ENCODE peak calls at places on chromosomes 3 and 15, in ten cellular contexts. Y is C1 segment of cervical spinal cord; V is ACHN; Q is GM13977; A is AG08396; Z is naive thymus-derived CD4-positive, alpha-beta T cell; H is choroid plexus epithelial cell; P is iPS DF 6.9; S is iPS DF 19.7; F is NCI-H1092 treated with DMSO at 0.1 percent for 48 hours. T is an unnamed sample.

GRCh38 chr15:48875241-48875640 is 2.7 kb upstream of the EID1 start:
- DNase-seq in Y (no peak), V (no peak), Q (no peak), A (no peak), Z (no peak), H (no peak), P (no peak), S (no peak), F (no peak), T (no peak)

GRCh38 chr15:51097553-51098330 is 3.0 kb upstream of the TNFAIP8L3 start:
- DNase-seq in Y (no peak), V (no peak), Q (no peak), A (peak), Z (no peak), H (peak), P (no peak), S (no peak), F (no peak), T (no peak)

GRCh38 chr3:89332311-89333159 is 225.1 kb downstream of the EPHA3 start:
- DNase-seq in Y (no peak), V (no peak), Q (no peak), A (no peak), Z (no peak), H (no peak), P (peak), S (peak), F (no peak), T (no peak)

GRCh38 chr3:11698326-11699082 is 54.8 kb upstream of the VGLL4 start:
- DNase-seq in Y (no peak), V (no peak), Q (no peak), A (no peak), Z (no peak), H (peak), P (no peak), S (no peak), F (no peak), T (no peak)

GRCh38 chr15:44738340-44738984 is 2.1 kb downstream of the TRIM69 start:
- DNase-seq in Y (no peak), V (peak), Q (peak), A (peak), Z (peak), H (peak), P (no peak), S (no peak), F (peak), T (peak)

GRCh38 chr15:70726753-70727152 is 36.6 kb downstream of the UACA start:
- DNase-seq in Y (no peak), V (peak), Q (no peak), A (peak), Z (no peak), H (peak), P (no peak), S (no peak), F (no peak), T (no peak)

GRCh38 chr3:40137586-40138295 is 171.8 kb upstream of the EIF1B start:
- DNase-seq in Y (no peak), V (no peak), Q (no peak), A (peak), Z (no peak), H (no peak), P (no peak), S (no peak), F (no peak), T (no peak)

GRCh38 chr3:16447156-16447555 is 66.3 kb downstream of the RFTN1 start:
- DNase-seq in Y (no peak), V (no peak), Q (no peak), A (no peak), Z (no peak), H (no peak), P (no peak), S (no peak), F (no peak), T (no peak)

GRCh38 chr3:40086890-40087884 is 222.3 kb upstream of the EIF1B start:
- DNase-seq in Y (no peak), V (no peak), Q (no peak), A (no peak), Z (no peak), H (peak), P (no peak), S (no peak), F (peak), T (no peak)

GRCh38 chr3:100609305-100609704 is at the start of gene ADGRG7:
- DNase-seq in Y (no peak), V (no peak), Q (no peak), A (no peak), Z (no peak), H (no peak), P (no peak), S (no peak), F (no peak), T (no peak)

GRCh38 chr3:136988651-136989050 is 30.9 kb downstream of the IL20RB start:
- DNase-seq in Y (no peak), V (no peak), Q (no peak), A (no peak), Z (no peak), H (no peak), P (no peak), S (no peak), F (no peak), T (no peak)

GRCh38 chr3:46146021-46146420 is 62.1 kb downstream of the CCR1 start:
- DNase-seq in Y (no peak), V (no peak), Q (no peak), A (no peak), Z (no peak), H (no peak), P (no peak), S (no peak), F (no peak), T (no peak)

GRCh38 chr3:137259709-137260108 is 301.9 kb downstream of the IL20RB start:
- DNase-seq in Y (no peak), V (no peak), Q (no peak), A (no peak), Z (no peak), H (no peak), P (no peak), S (peak), F (peak), T (no peak)

GRCh38 chr15:56261854-56262509 is 18.3 kb upstream of the RFX7 start:
- DNase-seq in Y (no peak), V (peak), Q (no peak), A (peak), Z (no peak), H (no peak), P (no peak), S (no peak), F (no peak), T (no peak)

GRCh38 chr3:129695203-129695602 is 88.7 kb upstream of the PLXND1 start:
- DNase-seq in Y (no peak), V (no peak), Q (no peak), A (no peak), Z (no peak), H (peak), P (no peak), S (no peak), F (no peak), T (no peak)

GRCh38 chr15:77012868-77013267 is 17.9 kb downstream of the PSTPIP1 start:
- DNase-seq in Y (no peak), V (no peak), Q (no peak), A (no peak), Z (peak), H (no peak), P (no peak), S (no peak), F (no peak), T (no peak)

GRCh38 chr3:160929595-160929994 is 173.6 kb downstream of the PPM1L start:
- DNase-seq in Y (no peak), V (no peak), Q (no peak), A (peak), Z (no peak), H (peak), P (no peak), S (no peak), F (peak), T (no peak)

GRCh38 chr3:150469931-150470740 is 62.0 kb downstream of the TSC22D2 start:
- DNase-seq in Y (no peak), V (peak), Q (no peak), A (no peak), Z (no peak), H (peak), P (no peak), S (no peak), F (no peak), T (no peak)

GRCh38 chr15:79675982-79676381 is 220.8 kb downstream of the MTHFS start:
- DNase-seq in Y (no peak), V (no peak), Q (no peak), A (no peak), Z (no peak), H (no peak), P (no peak), S (no peak), F (no peak), T (no peak)

GRCh38 chr15:50425219-50425618 is 1.0 kb downstream of the USP8 start:
- DNase-seq in Y (no peak), V (no peak), Q (no peak), A (no peak), Z (no peak), H (peak), P (no peak), S (no peak), F (no peak), T (no peak)

GRCh38 chr15:68405426-68406250 is 26.3 kb downstream of the ITGA11 start:
- DNase-seq in Y (no peak), V (no peak), Q (no peak), A (no peak), Z (no peak), H (no peak), P (no peak), S (no peak), F (no peak), T (no peak)

GRCh38 chr15:25250906-25251622 is 187.8 kb downstream of the UBE3A start:
- DNase-seq in Y (no peak), V (no peak), Q (no peak), A (no peak), Z (no peak), H (no peak), P (no peak), S (no peak), F (no peak), T (no peak)

GRCh38 chr3:44511238-44511567 is 33.7 kb upstream of the ZNF445 start:
- DNase-seq in Y (no peak), V (no peak), Q (no peak), A (no peak), Z (no peak), H (peak), P (no peak), S (no peak), F (no peak), T (no peak)

GRCh38 chr3:77530870-77531269 is 491.0 kb downstream of the ROBO2 start:
- DNase-seq in Y (no peak), V (no peak), Q (no peak), A (peak), Z (no peak), H (no peak), P (no peak), S (no peak), F (no peak), T (no peak)

GRCh38 chr15:55694652-55695150 is 48.3 kb downstream of the PRTG start:
- DNase-seq in Y (no peak), V (no peak), Q (peak), A (no peak), Z (no peak), H (peak), P (peak), S (peak), F (no peak), T (peak)

GRCh38 chr15:29689724-29689986 is 132.6 kb downstream of the TJP1 start:
- DNase-seq in Y (no peak), V (no peak), Q (no peak), A (no peak), Z (no peak), H (no peak), P (no peak), S (no peak), F (no peak), T (no peak)

GRCh38 chr3:186849392-186849975 is 7.0 kb downstream of the ADIPOQ start:
- DNase-seq in Y (no peak), V (peak), Q (peak), A (no peak), Z (peak), H (peak), P (no peak), S (no peak), F (peak), T (peak)

GRCh38 chr15:77419050-77419835 is 661 bp downstream of the PEAK1 start:
- DNase-seq in Y (no peak), V (peak), Q (peak), A (peak), Z (peak), H (peak), P (no peak), S (no peak), F (no peak), T (no peak)

GRCh38 chr15:56342653-56343052 is 22.6 kb upstream of the TEX9 start:
- DNase-seq in Y (no peak), V (no peak), Q (no peak), A (no peak), Z (no peak), H (no peak), P (no peak), S (no peak), F (no peak), T (no peak)

GRCh38 chr15:52247032-52247431 is 48.6 kb downstream of the MYO5C start:
- DNase-seq in Y (no peak), V (no peak), Q (no peak), A (no peak), Z (no peak), H (peak), P (no peak), S (no peak), F (no peak), T (no peak)